ENCODE peak calls at places on chromosomes 3 and 15, in seven cellular contexts. R, H, M, Q, W, X and D are unnamed samples.

GRCh38 chr3:160701490-160701889 is 24.5 kb downstream of the ARL14 start:
- DNase-seq in Q (no peak), X (no peak), W (no peak), H (no peak), M (no peak), R (no peak), D (no peak)

GRCh38 chr3:18474202-18474601 is 49.1 kb upstream of the SATB1 start:
- DNase-seq in Q (no peak), W (no peak), H (no peak), R (no peak), X (no peak), M (no peak), D (no peak)

GRCh38 chr3:172524611-172525010 is 1.4 kb upstream of the TNFSF10 start:
- DNase-seq in H (no peak), Q (no peak), R (no peak), M (no peak), X (no peak), W (no peak), D (no peak)

GRCh38 chr3:179189764-179190163 is 41.6 kb downstream of the PIK3CA start:
- DNase-seq in M (no peak), H (no peak), Q (no peak), R (no peak), W (no peak), X (no peak), D (no peak)

GRCh38 chr3:186589115-186589514 is 18.6 kb downstream of the DNAJB11 start:
- DNase-seq in H (no peak), M (no peak), R (peak; percentile 32), W (no peak), X (peak; percentile 44), Q (no peak), D (no peak)

GRCh38 chr3:98680723-98681122 is 82.4 kb upstream of the ST3GAL6 start:
- DNase-seq in M (no peak), X (no peak), H (no peak), Q (no peak), W (no peak), R (no peak), D (no peak)

GRCh38 chr3:124246949-124247348 is 255.0 kb upstream of the ROPN1 start:
- DNase-seq in H (no peak), X (peak; percentile 25), R (peak; percentile 12), M (peak; percentile 58), Q (no peak), W (no peak), D (no peak)

GRCh38 chr15:35907507-35907906 is 361.5 kb upstream of the DPH6 start:
- DNase-seq in R (no peak), M (no peak), W (no peak), Q (no peak), H (no peak), X (no peak), D (no peak)

GRCh38 chr15:87863152-87863551 is 393.4 kb downstream of the NTRK3 start:
- DNase-seq in X (peak; percentile 17), W (no peak), H (no peak), M (no peak), Q (no peak), R (no peak), D (no peak)

GRCh38 chr15:42182976-42183375 is 25.1 kb downstream of the VPS39 start:
- DNase-seq in H (peak; percentile 53), Q (no peak), X (no peak), M (no peak), R (no peak), W (no peak), D (no peak)

GRCh38 chr3:68893600-68894239 is 38.6 kb downstream of the TAFA4 start:
- DNase-seq in Q (no peak), M (no peak), W (no peak), H (no peak), R (peak; percentile 11), X (peak; percentile 40), D (no peak)

GRCh38 chr3:117540583-117540982 is 831.0 kb downstream of the TUSC7 start:
- DNase-seq in X (no peak), W (no peak), M (no peak), R (no peak), Q (no peak), H (no peak), D (no peak)

GRCh38 chr15:46089438-46090044 is 454.7 kb downstream of the SQOR start:
- DNase-seq in R (no peak), M (no peak), Q (no peak), W (no peak), H (no peak), X (no peak), D (no peak)

GRCh38 chr15:67149859-67150824 is 84.7 kb downstream of the SMAD3 start:
- DNase-seq in Q (no peak), R (peak; percentile 60), W (no peak), X (peak; percentile 72), H (peak; percentile 76), M (peak; percentile 79), D (peak; percentile 57)

GRCh38 chr3:83513677-83514076 is 1445.1 kb upstream of the CADM2 start:
- DNase-seq in R (no peak), M (no peak), Q (no peak), H (no peak), W (no peak), X (no peak), D (no peak)

GRCh38 chr3:178436773-178437172 is 99.5 kb upstream of the KCNMB2 start:
- DNase-seq in M (no peak), Q (no peak), H (no peak), W (no peak), X (peak; percentile 42), R (peak; percentile 14), D (no peak)

GRCh38 chr15:100463515-100463914 is 65.2 kb downstream of the CERS3 start:
- DNase-seq in M (no peak), W (peak; percentile 27), H (no peak), X (no peak), R (no peak), Q (no peak), D (no peak)

GRCh38 chr3:101850327-101851048 is 1.2 kb downstream of the NFKBIZ start:
- DNase-seq in Q (no peak), H (no peak), M (peak; percentile 62), R (no peak), X (peak; percentile 74), W (no peak), D (no peak)

GRCh38 chr15:40323239-40323952 is at the start of gene INAFM2:
- DNase-seq in Q (peak; percentile 62), X (peak; percentile 98), R (peak; percentile 95), M (peak; percentile 95), W (peak; percentile 84), H (peak; percentile 93), D (peak; percentile 82)
- TF ChIP-seq POLR2A in Q (peak; percentile 33), X (peak; percentile 69), R (no peak), M (peak; percentile 65), W (no peak), H (no peak), D (peak; percentile 85)

DNA sequence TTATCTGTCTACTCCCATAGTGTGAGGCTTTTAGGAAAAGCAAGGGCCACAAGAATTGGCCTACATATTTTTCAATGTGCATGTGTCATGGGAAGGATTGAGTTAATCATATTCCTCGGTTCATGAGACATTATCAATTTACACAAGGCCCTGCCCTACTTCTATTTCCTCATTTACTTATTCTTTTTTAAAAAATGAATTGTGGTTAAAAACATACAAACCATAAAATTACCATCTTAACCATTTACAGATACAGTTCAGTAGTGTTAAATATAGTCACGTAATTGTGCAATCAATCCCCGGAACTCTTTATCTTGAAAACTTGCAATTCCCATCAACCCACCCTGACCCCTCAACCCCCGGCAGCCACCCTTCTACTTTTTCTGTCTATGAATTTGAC is 284.0 kb upstream of the GADL1 start:
- DNase-seq in Q (no peak), X (peak; percentile 54), M (no peak), R (no peak), H (no peak), W (no peak), D (no peak)
- TF ChIP-seq POLR2A in Q (no peak), X (no peak), M (no peak), R (no peak), H (no peak), W (no peak), D (no peak)

DNA sequence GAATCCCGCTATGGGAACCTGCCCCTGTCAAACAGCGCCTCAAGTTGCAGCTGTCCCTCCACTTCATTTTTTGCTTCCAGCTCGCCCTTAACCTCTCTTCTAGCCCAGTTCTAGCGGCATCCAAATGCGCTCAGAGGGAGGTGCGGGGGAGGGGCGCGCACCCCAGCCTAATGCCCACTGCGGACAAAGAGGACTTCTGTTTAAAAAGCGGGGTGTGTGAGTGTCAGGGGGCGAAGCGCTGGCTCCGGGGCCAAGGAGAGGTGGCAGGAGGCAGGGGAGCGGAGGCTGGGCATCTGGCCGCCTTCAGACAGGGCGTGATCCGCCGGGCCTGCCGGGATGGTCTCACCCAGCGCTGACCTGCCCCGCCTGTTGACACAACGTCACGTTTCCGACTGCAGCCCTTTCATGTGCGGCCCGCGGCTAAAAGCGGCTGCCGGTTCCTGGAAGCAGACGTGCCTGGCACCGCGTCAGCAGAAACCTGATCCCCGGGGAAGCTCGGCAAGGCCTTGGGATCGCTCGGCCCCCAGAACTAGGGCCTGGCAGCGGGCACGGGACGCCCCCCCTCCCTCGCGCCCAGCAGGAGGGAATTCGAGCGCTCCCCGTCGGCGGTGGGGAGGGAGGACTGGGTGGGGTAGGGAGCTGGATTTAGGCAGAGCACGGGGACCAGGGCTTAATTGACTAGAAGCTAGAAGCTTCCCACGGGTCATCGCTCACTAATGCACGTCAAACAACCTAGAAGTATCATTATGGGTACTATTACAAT is 7.6 kb downstream of the BHLHE40 start:
- DNase-seq in R (peak; percentile 61), Q (peak; percentile 90), W (peak; percentile 98), X (peak; percentile 84), M (peak; percentile 97), H (peak; percentile 98), D (peak; percentile 65)
- TF ChIP-seq POLR2A in R (peak; percentile 78), Q (no peak), W (peak; percentile 28), X (no peak), M (peak; percentile 68), H (no peak), D (peak; percentile 31)

DNA sequence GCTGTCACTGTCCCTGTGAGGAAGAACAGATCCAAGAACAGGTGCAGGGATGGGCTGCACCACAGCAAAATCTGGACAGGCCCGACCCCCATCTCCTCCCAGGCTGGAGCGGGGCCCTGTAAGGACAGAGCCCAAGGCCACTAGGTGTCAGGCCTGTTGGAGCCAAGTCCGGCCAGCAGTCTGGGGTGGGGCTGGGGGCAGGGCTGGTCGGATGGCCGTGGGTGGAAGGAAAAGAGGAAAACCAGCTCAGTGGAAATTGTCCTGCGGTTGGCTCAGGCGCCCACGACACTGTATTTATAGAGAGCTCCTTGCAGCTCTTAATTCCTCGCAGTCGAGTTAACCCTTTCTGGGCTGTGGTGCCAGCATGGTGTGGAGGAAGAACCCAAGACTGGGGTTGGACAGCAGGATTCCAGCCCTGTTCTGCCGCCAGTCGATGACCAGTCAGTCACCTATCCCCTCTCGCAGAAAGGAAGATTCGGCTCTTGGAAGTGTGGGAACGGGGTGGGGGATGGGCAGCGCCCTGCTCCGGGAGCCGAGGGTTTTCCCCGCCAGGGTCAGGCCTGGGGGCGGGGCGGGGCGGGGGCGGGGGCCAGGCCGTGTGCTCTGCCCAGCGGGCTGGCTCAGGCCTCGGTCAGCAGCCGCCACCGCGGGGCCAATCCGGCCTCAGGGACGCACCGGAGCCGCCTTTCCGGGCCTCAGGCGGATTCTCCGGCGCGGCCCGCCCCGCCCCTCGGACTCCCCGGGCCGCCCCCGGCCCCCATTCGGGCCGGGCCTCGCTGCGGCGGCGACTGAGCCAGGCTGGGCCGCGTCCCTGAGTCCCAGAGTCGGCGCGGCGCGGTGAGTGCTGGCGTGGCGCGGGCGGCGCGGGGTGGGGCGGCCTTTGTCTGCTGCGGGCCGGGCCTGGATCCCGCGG is at the start of gene CD276:
- DNase-seq in Q (peak; percentile 40), R (peak; percentile 86), X (peak; percentile 13), W (peak; percentile 61), H (peak; percentile 92), M (peak; percentile 73), D (peak; percentile 61)
- TF ChIP-seq POLR2A in Q (peak; percentile 26), R (no peak), X (no peak), W (no peak), H (no peak), M (no peak), D (peak; percentile 65)